ENCODE peak calls at places on chromosomes 11 and 22, in eight cellular contexts. O, V, L, U, B, N, Z and M are unnamed samples.

GRCh38 chr22:48744967-48745841 is 1082.5 kb downstream of the BRD1 start:
- DNase-seq in O (no peak), V (no peak), L (no peak), U (no peak), B (no peak), N (no peak), Z (no peak), M (no peak)

GRCh38 chr22:25137577-25138525 is 61.8 kb upstream of the CRYBB3 start:
- DNase-seq in O (peak; percentile 11), V (peak; percentile 4), L (no peak), U (no peak), B (no peak), N (peak; percentile 14), Z (no peak), M (no peak)

GRCh38 chr11:60866911-60867870 is at the start of gene ZP1:
- DNase-seq in O (no peak), V (no peak), L (no peak), U (no peak), B (no peak), N (no peak), Z (no peak), M (no peak)

GRCh38 chr11:47917643-47918369 is 62.6 kb upstream of the PTPRJ start:
- DNase-seq in O (no peak), V (peak; percentile 85), L (peak; percentile 80), U (peak; percentile 66), B (peak; percentile 20), N (peak; percentile 82), Z (peak; percentile 67), M (peak; percentile 73)

GRCh38 chr22:30222321-30222720 is 24.2 kb downstream of the LIF start:
- DNase-seq in O (no peak), V (no peak), L (no peak), U (no peak), B (no peak), N (no peak), Z (no peak), M (no peak)

GRCh38 chr11:97463891-97464290 is 1074.1 kb downstream of the JRKL start:
- DNase-seq in O (no peak), V (no peak), L (no peak), U (peak; percentile 2), B (no peak), N (no peak), Z (no peak), M (no peak)

GRCh38 chr11:75492181-75492820 is 33.4 kb downstream of the GDPD5 start:
- DNase-seq in O (no peak), V (no peak), L (no peak), U (peak; percentile 57), B (no peak), N (peak; percentile 44), Z (no peak), M (peak; percentile 47)

GRCh38 chr11:77093987-77094840 is 8.4 kb upstream of the OMP start:
- DNase-seq in O (no peak), V (no peak), L (no peak), U (no peak), B (no peak), N (no peak), Z (no peak), M (no peak)

GRCh38 chr11:6673523-6673922 is 9.6 kb downstream of the MRPL17 start:
- DNase-seq in O (no peak), V (no peak), L (no peak), U (no peak), B (no peak), N (no peak), Z (no peak), M (no peak)

GRCh38 chr11:58688779-58689503 is 42.8 kb downstream of the GLYAT start:
- DNase-seq in O (no peak), V (no peak), L (no peak), U (no peak), B (no peak), N (no peak), Z (no peak), M (no peak)

GRCh38 chr22:42388130-42388797 is 43.9 kb downstream of the NFAM1 start:
- DNase-seq in O (no peak), V (no peak), L (no peak), U (peak; percentile 58), B (no peak), N (peak; percentile 30), Z (peak; percentile 84), M (no peak)

GRCh38 chr11:126420730-126421083 is 65.2 kb downstream of the ST3GAL4 start:
- DNase-seq in O (no peak), V (no peak), L (no peak), U (no peak), B (no peak), N (no peak), Z (no peak), M (no peak)

GRCh38 chr11:27914080-27914479 is 193.9 kb downstream of the KIF18A start:
- DNase-seq in O (no peak), V (no peak), L (no peak), U (no peak), B (no peak), N (no peak), Z (no peak), M (no peak)

GRCh38 chr11:100925935-100926334 is 203.7 kb downstream of the PGR start:
- DNase-seq in O (peak; percentile 61), V (peak; percentile 57), L (no peak), U (no peak), B (no peak), N (no peak), Z (no peak), M (no peak)

GRCh38 chr11:34976496-34976895 is 60.1 kb downstream of the PDHX start:
- DNase-seq in O (no peak), V (no peak), L (no peak), U (no peak), B (no peak), N (no peak), Z (no peak), M (no peak)

GRCh38 chr11:30683176-30683575 is 97.0 kb upstream of the MPPED2 start:
- DNase-seq in O (no peak), V (no peak), L (no peak), U (no peak), B (no peak), N (no peak), Z (no peak), M (no peak)

GRCh38 chr22:42932857-42933782 is 76.0 kb upstream of the ARFGAP3 start:
- DNase-seq in O (peak; percentile 71), V (no peak), L (no peak), U (no peak), B (no peak), N (peak; percentile 33), Z (no peak), M (no peak)

GRCh38 chr11:86179646-86180064 is 64.9 kb upstream of the EED start:
- DNase-seq in O (no peak), V (no peak), L (no peak), U (no peak), B (peak; percentile 23), N (no peak), Z (no peak), M (no peak)

GRCh38 chr11:86180415-86180814 is 64.1 kb upstream of the EED start:
- DNase-seq in O (no peak), V (no peak), L (no peak), U (no peak), B (no peak), N (no peak), Z (no peak), M (no peak)

GRCh38 chr11:86180860-86181259 is 63.7 kb upstream of the EED start:
- DNase-seq in O (no peak), V (no peak), L (no peak), U (no peak), B (no peak), N (no peak), Z (no peak), M (no peak)

GRCh38 chr11:86182976-86183584 is 61.5 kb upstream of the EED start:
- DNase-seq in O (peak; percentile 88), V (no peak), L (no peak), U (no peak), B (no peak), N (peak; percentile 85), Z (no peak), M (peak; percentile 44)

GRCh38 chr11:86181379-86181778 is 63.2 kb upstream of the EED start:
- DNase-seq in O (no peak), V (no peak), L (no peak), U (no peak), B (no peak), N (no peak), Z (no peak), M (no peak)
- TF ChIP-seq CTCF in O (no peak), V (no peak), L (no peak), U (no peak), B (no peak), N (no peak), Z (no peak), M (no peak)

GRCh38 chr11:72812968-72813739 is 1.1 kb upstream of the ATG16L2 start:
- DNase-seq in O (no peak), V (peak; percentile 71), L (peak; percentile 91), U (peak; percentile 88), B (peak; percentile 70), N (peak; percentile 72), Z (peak; percentile 67), M (peak; percentile 74)
- TF ChIP-seq REST in O (no peak), V (no peak), L (no peak), U (no peak), B (no peak), N (no peak), Z (no peak), M (no peak)

GRCh38 chr22:37163096-37163489 is 13.4 kb upstream of the IL2RB start:
- DNase-seq in O (no peak), V (no peak), L (no peak), U (no peak), B (no peak), N (no peak), Z (no peak), M (no peak)

GRCh38 chr22:37161442-37161841 is 11.7 kb upstream of the IL2RB start:
- DNase-seq in O (no peak), V (peak; percentile 23), L (peak; percentile 25), U (peak; percentile 38), B (peak; percentile 18), N (peak; percentile 70), Z (no peak), M (no peak)

GRCh38 chr22:37163618-37164534 is 14.2 kb upstream of the IL2RB start:
- DNase-seq in O (peak; percentile 90), V (no peak), L (no peak), U (no peak), B (no peak), N (no peak), Z (no peak), M (no peak)

GRCh38 chr22:37164535-37164887 is 14.8 kb upstream of the IL2RB start:
- DNase-seq in O (no peak), V (no peak), L (no peak), U (no peak), B (no peak), N (no peak), Z (no peak), M (no peak)

GRCh38 chr22:37162221-37163095 is 12.7 kb upstream of the IL2RB start:
- DNase-seq in O (peak; percentile 98), V (no peak), L (no peak), U (no peak), B (no peak), N (no peak), Z (no peak), M (no peak)
- TF ChIP-seq CTCF in O (peak; percentile 53), V (no peak), L (no peak), U (no peak), B (no peak), N (no peak), Z (no peak), M (no peak)

DNA sequence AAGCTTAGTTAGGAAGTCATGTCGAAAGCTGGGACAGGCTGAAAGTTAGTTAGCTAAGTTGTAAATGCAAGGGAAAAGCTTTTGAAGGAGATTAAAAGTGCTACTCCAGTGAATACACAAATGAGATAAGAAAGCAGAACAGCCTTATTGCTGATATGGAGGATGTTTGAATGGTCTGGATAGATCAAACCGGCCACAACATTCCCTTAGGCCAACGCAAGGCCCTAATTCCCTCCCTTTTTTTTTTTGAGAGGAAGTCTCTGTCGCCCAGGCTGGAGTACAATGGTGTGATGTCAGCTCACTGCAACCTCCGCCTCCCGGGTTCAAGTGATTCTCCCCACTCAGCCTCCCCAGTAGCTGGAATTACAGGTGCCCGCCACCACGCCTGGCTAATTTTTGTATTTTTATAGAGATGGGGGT is 23.3 kb upstream of the WEE1 start:
- DNase-seq in O (no peak), V (no peak), L (no peak), U (no peak), B (no peak), N (no peak), Z (no peak), M (no peak)
- TF ChIP-seq REST in O (no peak), V (no peak), L (no peak), U (no peak), B (no peak), N (no peak), Z (no peak), M (no peak)